ENCODE peak calls at places on chromosomes 1 and 21, in ten cellular contexts. One of them, this sample, is unnamed.

GRCh38 chr1:234369784-234370183 is 3.5 kb upstream of the COA6 start:
- DNase-seq in neural progenitor cell: no peak
- DNase-seq in astrocyte of the cerebellum: no peak
- DNase-seq in fibroblast of the aortic adventitia: peak; percentile 37
- DNase-seq in suprapubic skin: no peak
- DNase-seq in fibroblast of mammary gland: peak; percentile 48
- DNase-seq in MG63: no peak
- DNase-seq in IMR-90: peak; percentile 81
- DNase-seq in foreskin fibroblast: peak; percentile 48
- DNase-seq in Panc1: no peak
- DNase-seq in this sample: no peak

GRCh38 chr1:160748877-160749269 is 9.8 kb downstream of the SLAMF7 start:
- DNase-seq in neural progenitor cell: no peak
- DNase-seq in astrocyte of the cerebellum: no peak
- DNase-seq in fibroblast of the aortic adventitia: peak; percentile 8
- DNase-seq in suprapubic skin: no peak
- DNase-seq in fibroblast of mammary gland: no peak
- DNase-seq in MG63: no peak
- DNase-seq in IMR-90: no peak
- DNase-seq in foreskin fibroblast: peak; percentile 3
- DNase-seq in Panc1: no peak
- DNase-seq in this sample: no peak

GRCh38 chr1:6354659-6355317 is 38.8 kb downstream of the ACOT7 start:
- DNase-seq in neural progenitor cell: no peak
- DNase-seq in astrocyte of the cerebellum: no peak
- DNase-seq in fibroblast of the aortic adventitia: no peak
- DNase-seq in suprapubic skin: no peak
- DNase-seq in fibroblast of mammary gland: no peak
- DNase-seq in MG63: no peak
- DNase-seq in IMR-90: no peak
- DNase-seq in foreskin fibroblast: no peak
- DNase-seq in Panc1: no peak
- DNase-seq in this sample: no peak

GRCh38 chr1:97920275-97920831 is 481 bp downstream of the DPYD start:
- DNase-seq in neural progenitor cell: peak; percentile 44
- DNase-seq in astrocyte of the cerebellum: no peak
- DNase-seq in fibroblast of the aortic adventitia: peak; percentile 38
- DNase-seq in suprapubic skin: no peak
- DNase-seq in fibroblast of mammary gland: peak; percentile 38
- DNase-seq in MG63: peak; percentile 43
- DNase-seq in IMR-90: peak; percentile 31
- DNase-seq in foreskin fibroblast: peak; percentile 51
- DNase-seq in Panc1: no peak
- DNase-seq in this sample: no peak

GRCh38 chr1:203550846-203551245 is 56.9 kb downstream of the OPTC start:
- DNase-seq in neural progenitor cell: no peak
- DNase-seq in astrocyte of the cerebellum: no peak
- DNase-seq in fibroblast of the aortic adventitia: no peak
- DNase-seq in suprapubic skin: no peak
- DNase-seq in fibroblast of mammary gland: no peak
- DNase-seq in MG63: no peak
- DNase-seq in IMR-90: no peak
- DNase-seq in foreskin fibroblast: peak; percentile 64
- DNase-seq in Panc1: no peak
- DNase-seq in this sample: no peak

GRCh38 chr1:54851928-54852524 is 35.0 kb downstream of the DHCR24 start:
- DNase-seq in neural progenitor cell: no peak
- DNase-seq in astrocyte of the cerebellum: no peak
- DNase-seq in fibroblast of the aortic adventitia: no peak
- DNase-seq in suprapubic skin: no peak
- DNase-seq in fibroblast of mammary gland: no peak
- DNase-seq in MG63: no peak
- DNase-seq in IMR-90: no peak
- DNase-seq in foreskin fibroblast: no peak
- DNase-seq in Panc1: no peak
- DNase-seq in this sample: no peak

GRCh38 chr21:35138665-35139381 is 89.7 kb upstream of the RUNX1 start:
- DNase-seq in neural progenitor cell: no peak
- DNase-seq in astrocyte of the cerebellum: peak; percentile 96
- DNase-seq in fibroblast of the aortic adventitia: peak; percentile 85
- DNase-seq in suprapubic skin: no peak
- DNase-seq in fibroblast of mammary gland: peak; percentile 45
- DNase-seq in MG63: peak; percentile 19
- DNase-seq in IMR-90: peak; percentile 95
- DNase-seq in foreskin fibroblast: peak; percentile 54
- DNase-seq in Panc1: no peak
- DNase-seq in this sample: no peak

GRCh38 chr21:45075606-45076244 is 1.3 kb downstream of the ADARB1 start:
- DNase-seq in neural progenitor cell: no peak
- DNase-seq in astrocyte of the cerebellum: no peak
- DNase-seq in fibroblast of the aortic adventitia: peak; percentile 27
- DNase-seq in suprapubic skin: no peak
- DNase-seq in fibroblast of mammary gland: no peak
- DNase-seq in MG63: no peak
- DNase-seq in IMR-90: no peak
- DNase-seq in foreskin fibroblast: no peak
- DNase-seq in Panc1: no peak
- DNase-seq in this sample: no peak

GRCh38 chr1:182198006-182198605 is 136.6 kb upstream of the ZNF648 start:
- DNase-seq in neural progenitor cell: no peak
- DNase-seq in astrocyte of the cerebellum: no peak
- DNase-seq in fibroblast of the aortic adventitia: peak; percentile 4
- DNase-seq in suprapubic skin: no peak
- DNase-seq in fibroblast of mammary gland: peak; percentile 49
- DNase-seq in MG63: no peak
- DNase-seq in IMR-90: no peak
- DNase-seq in foreskin fibroblast: peak; percentile 65
- DNase-seq in Panc1: no peak
- DNase-seq in this sample: no peak

GRCh38 chr1:179031284-179031683 is 5.6 kb downstream of the FAM20B start:
- DNase-seq in neural progenitor cell: no peak
- DNase-seq in astrocyte of the cerebellum: no peak
- DNase-seq in fibroblast of the aortic adventitia: no peak
- DNase-seq in suprapubic skin: no peak
- DNase-seq in fibroblast of mammary gland: no peak
- DNase-seq in MG63: no peak
- DNase-seq in IMR-90: no peak
- DNase-seq in foreskin fibroblast: no peak
- DNase-seq in Panc1: no peak
- DNase-seq in this sample: no peak

GRCh38 chr1:157197906-157198435 is 59.8 kb upstream of the ETV3 start:
- DNase-seq in neural progenitor cell: no peak
- DNase-seq in astrocyte of the cerebellum: no peak
- DNase-seq in fibroblast of the aortic adventitia: no peak
- DNase-seq in suprapubic skin: no peak
- DNase-seq in fibroblast of mammary gland: no peak
- DNase-seq in MG63: no peak
- DNase-seq in IMR-90: no peak
- DNase-seq in foreskin fibroblast: no peak
- DNase-seq in Panc1: no peak
- DNase-seq in this sample: no peak

GRCh38 chr1:189962171-189962570 is 515.5 kb downstream of the BRINP3 start:
- DNase-seq in neural progenitor cell: no peak
- DNase-seq in astrocyte of the cerebellum: peak; percentile 76
- DNase-seq in fibroblast of the aortic adventitia: peak; percentile 81
- DNase-seq in suprapubic skin: no peak
- DNase-seq in fibroblast of mammary gland: no peak
- DNase-seq in MG63: peak; percentile 64
- DNase-seq in IMR-90: peak; percentile 90
- DNase-seq in foreskin fibroblast: peak; percentile 83
- DNase-seq in Panc1: no peak
- DNase-seq in this sample: peak; percentile 37

GRCh38 chr1:105997516-105997915 is 1059.0 kb upstream of the PRMT6 start:
- DNase-seq in neural progenitor cell: no peak
- DNase-seq in astrocyte of the cerebellum: no peak
- DNase-seq in fibroblast of the aortic adventitia: no peak
- DNase-seq in suprapubic skin: no peak
- DNase-seq in fibroblast of mammary gland: no peak
- DNase-seq in MG63: no peak
- DNase-seq in IMR-90: no peak
- DNase-seq in foreskin fibroblast: no peak
- DNase-seq in Panc1: no peak
- DNase-seq in this sample: no peak

GRCh38 chr1:89536555-89537393 is 12.1 kb downstream of the LRRC8B start:
- DNase-seq in neural progenitor cell: no peak
- DNase-seq in astrocyte of the cerebellum: no peak
- DNase-seq in fibroblast of the aortic adventitia: no peak
- DNase-seq in suprapubic skin: no peak
- DNase-seq in fibroblast of mammary gland: no peak
- DNase-seq in MG63: no peak
- DNase-seq in IMR-90: no peak
- DNase-seq in foreskin fibroblast: no peak
- DNase-seq in Panc1: no peak
- DNase-seq in this sample: no peak

GRCh38 chr1:215819114-215819513 is 252.0 kb downstream of the KCTD3 start:
- DNase-seq in neural progenitor cell: no peak
- DNase-seq in astrocyte of the cerebellum: no peak
- DNase-seq in fibroblast of the aortic adventitia: peak; percentile 66
- DNase-seq in suprapubic skin: no peak
- DNase-seq in fibroblast of mammary gland: no peak
- DNase-seq in MG63: no peak
- DNase-seq in IMR-90: peak; percentile 79
- DNase-seq in foreskin fibroblast: no peak
- DNase-seq in Panc1: no peak
- DNase-seq in this sample: no peak

GRCh38 chr1:9406111-9406510 is 113.4 kb downstream of the SPSB1 start:
- DNase-seq in neural progenitor cell: no peak
- DNase-seq in astrocyte of the cerebellum: no peak
- DNase-seq in fibroblast of the aortic adventitia: no peak
- DNase-seq in suprapubic skin: no peak
- DNase-seq in fibroblast of mammary gland: no peak
- DNase-seq in MG63: no peak
- DNase-seq in IMR-90: no peak
- DNase-seq in foreskin fibroblast: no peak
- DNase-seq in Panc1: no peak
- DNase-seq in this sample: no peak

GRCh38 chr1:17017435-17017834 is 5.7 kb upstream of the ATP13A2 start:
- DNase-seq in neural progenitor cell: no peak
- DNase-seq in astrocyte of the cerebellum: no peak
- DNase-seq in fibroblast of the aortic adventitia: no peak
- DNase-seq in suprapubic skin: no peak
- DNase-seq in fibroblast of mammary gland: no peak
- DNase-seq in MG63: no peak
- DNase-seq in IMR-90: no peak
- DNase-seq in foreskin fibroblast: no peak
- DNase-seq in Panc1: no peak
- DNase-seq in this sample: no peak
- H3K4me3 ChIP-seq in neural progenitor cell: no peak overlapping the region
- H3K4me3 ChIP-seq in astrocyte of the cerebellum: no peak overlapping the region
- H3K4me3 ChIP-seq in fibroblast of the aortic adventitia: no peak overlapping the region
- H3K4me3 ChIP-seq in suprapubic skin: no peak overlapping the region
- H3K4me3 ChIP-seq in fibroblast of mammary gland: no peak overlapping the region
- H3K4me3 ChIP-seq in MG63: no peak overlapping the region
- H3K4me3 ChIP-seq in IMR-90: no peak overlapping the region
- H3K4me3 ChIP-seq in foreskin fibroblast: no peak overlapping the region
- H3K4me3 ChIP-seq in Panc1: no peak overlapping the region
- H3K4me3 ChIP-seq in this sample: no peak overlapping the region

DNA sequence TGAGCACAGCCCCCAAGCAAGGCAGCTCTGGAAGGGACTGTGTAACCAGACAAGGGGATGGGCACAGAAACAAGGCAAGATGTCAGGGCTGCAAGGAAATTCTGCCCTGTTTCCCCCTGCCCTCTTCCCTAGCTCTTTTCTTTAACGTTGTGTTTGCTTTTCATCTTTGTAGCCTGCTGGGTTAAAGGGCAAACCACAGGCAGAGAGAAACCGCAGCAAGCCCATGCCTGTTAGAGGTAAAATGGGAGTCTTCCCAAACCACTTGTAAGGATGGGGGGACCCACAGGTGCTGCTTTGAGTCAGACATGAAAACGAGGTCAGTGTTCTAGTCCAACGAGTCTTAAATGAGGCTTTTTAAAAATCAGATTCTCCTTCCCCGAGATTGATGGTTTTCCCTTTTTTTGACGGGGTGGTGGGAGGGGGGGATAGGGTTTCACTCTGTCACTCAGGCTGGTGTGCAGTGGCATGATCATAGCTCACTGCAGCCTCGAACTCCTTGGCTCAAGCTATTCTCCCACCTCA is 13.3 kb downstream of the TGFBR3 start:
- DNase-seq in neural progenitor cell: no peak
- DNase-seq in astrocyte of the cerebellum: no peak
- DNase-seq in fibroblast of the aortic adventitia: no peak
- DNase-seq in suprapubic skin: no peak
- DNase-seq in fibroblast of mammary gland: peak; percentile 34
- DNase-seq in MG63: no peak
- DNase-seq in IMR-90: no peak
- DNase-seq in foreskin fibroblast: no peak
- DNase-seq in Panc1: no peak
- DNase-seq in this sample: no peak
- H3K4me3 ChIP-seq in neural progenitor cell: no peak overlapping the region
- H3K4me3 ChIP-seq in astrocyte of the cerebellum: no peak overlapping the region
- H3K4me3 ChIP-seq in fibroblast of the aortic adventitia: no peak overlapping the region
- H3K4me3 ChIP-seq in suprapubic skin: no peak overlapping the region
- H3K4me3 ChIP-seq in fibroblast of mammary gland: no peak overlapping the region
- H3K4me3 ChIP-seq in MG63: no peak overlapping the region
- H3K4me3 ChIP-seq in IMR-90: no peak overlapping the region
- H3K4me3 ChIP-seq in foreskin fibroblast: no peak overlapping the region
- H3K4me3 ChIP-seq in Panc1: peak overlapping the region; percentile 29
- H3K4me3 ChIP-seq in this sample: no peak overlapping the region

GRCh38 chr1:10716840-10717239 is 79.6 kb downstream of the CASZ1 start:
- DNase-seq in neural progenitor cell: no peak
- DNase-seq in astrocyte of the cerebellum: no peak
- DNase-seq in fibroblast of the aortic adventitia: no peak
- DNase-seq in suprapubic skin: no peak
- DNase-seq in fibroblast of mammary gland: no peak
- DNase-seq in MG63: no peak
- DNase-seq in IMR-90: no peak
- DNase-seq in foreskin fibroblast: no peak
- DNase-seq in Panc1: no peak
- DNase-seq in this sample: no peak
- H3K4me3 ChIP-seq in neural progenitor cell: no peak overlapping the region
- H3K4me3 ChIP-seq in astrocyte of the cerebellum: no peak overlapping the region
- H3K4me3 ChIP-seq in fibroblast of the aortic adventitia: no peak overlapping the region
- H3K4me3 ChIP-seq in suprapubic skin: no peak overlapping the region
- H3K4me3 ChIP-seq in fibroblast of mammary gland: no peak overlapping the region
- H3K4me3 ChIP-seq in MG63: no peak overlapping the region
- H3K4me3 ChIP-seq in IMR-90: no peak overlapping the region
- H3K4me3 ChIP-seq in foreskin fibroblast: no peak overlapping the region
- H3K4me3 ChIP-seq in Panc1: no peak overlapping the region
- H3K4me3 ChIP-seq in this sample: no peak overlapping the region

DNA sequence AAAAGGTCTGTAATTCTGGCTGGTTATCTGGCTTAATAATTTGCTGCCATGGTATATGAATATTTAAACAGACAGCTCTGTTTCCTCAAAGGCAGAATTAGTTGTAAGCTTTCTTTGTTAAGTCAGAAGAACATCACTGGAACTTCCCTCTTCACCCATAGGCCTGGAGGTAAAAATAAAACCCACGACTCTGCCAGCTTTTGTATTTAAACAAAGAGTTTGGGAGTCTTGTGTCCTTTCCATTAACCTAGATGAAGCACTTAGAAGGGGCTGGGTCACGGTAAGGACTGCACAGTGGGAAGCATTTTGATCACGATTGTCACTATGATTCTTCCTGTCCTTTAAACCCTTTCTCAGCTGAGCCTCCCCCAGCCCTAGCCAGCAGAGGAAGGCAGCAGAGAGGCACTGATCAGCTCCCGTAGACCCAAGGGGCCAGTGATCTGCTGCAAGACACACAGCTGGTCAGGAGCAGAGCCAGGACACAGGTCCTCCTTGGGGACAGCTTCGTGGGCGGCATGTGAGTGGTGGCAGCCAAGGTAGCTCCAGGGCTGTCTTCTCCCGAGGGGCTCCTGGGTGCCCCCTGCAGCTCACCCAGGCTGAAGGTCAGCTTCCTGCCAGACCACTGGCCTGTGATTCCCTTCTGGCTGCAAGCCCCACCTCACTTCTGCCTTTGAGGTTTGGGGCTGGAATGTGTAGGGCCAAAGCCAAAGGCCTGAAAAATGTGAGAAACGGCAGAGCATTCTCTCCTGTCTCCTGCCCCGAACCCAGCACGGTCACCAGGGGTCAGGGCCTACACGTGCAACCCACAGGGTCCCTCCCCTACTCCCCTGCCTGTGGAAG is 4.0 kb upstream of the LAPTM5 start:
- DNase-seq in neural progenitor cell: no peak
- DNase-seq in astrocyte of the cerebellum: no peak
- DNase-seq in fibroblast of the aortic adventitia: peak; percentile 19
- DNase-seq in suprapubic skin: no peak
- DNase-seq in fibroblast of mammary gland: no peak
- DNase-seq in MG63: peak; percentile 14
- DNase-seq in IMR-90: no peak
- DNase-seq in foreskin fibroblast: no peak
- DNase-seq in Panc1: no peak
- DNase-seq in this sample: no peak
- H3K4me3 ChIP-seq in neural progenitor cell: no peak overlapping the region
- H3K4me3 ChIP-seq in astrocyte of the cerebellum: no peak overlapping the region
- H3K4me3 ChIP-seq in fibroblast of the aortic adventitia: no peak overlapping the region
- H3K4me3 ChIP-seq in suprapubic skin: no peak overlapping the region
- H3K4me3 ChIP-seq in fibroblast of mammary gland: no peak overlapping the region
- H3K4me3 ChIP-seq in MG63: no peak overlapping the region
- H3K4me3 ChIP-seq in IMR-90: no peak overlapping the region
- H3K4me3 ChIP-seq in foreskin fibroblast: no peak overlapping the region
- H3K4me3 ChIP-seq in Panc1: no peak overlapping the region
- H3K4me3 ChIP-seq in this sample: no peak overlapping the region

This sample was measured in AG04449.